ENCODE peak calls at places on chromosomes 2 and 18, in four cellular contexts. V is CD8-positive, alpha-beta memory T cell; I is sigmoid colon; G is transverse colon. M is an unnamed sample. For H3K4me1, the result is how much of the 10 kb centered on the place peaks cover.

GRCh38 chr2:122960727-122961641 is 1064.1 kb upstream of the CNTNAP5 start:
- DNase-seq in V (no peak), I (no peak), G (no peak), M (no peak)

GRCh38 chr2:71609029-71609428 is 155.7 kb downstream of the DYSF start:
- DNase-seq in V (no peak), I (peak), G (no peak), M (no peak)

GRCh38 chr2:49165662-49166061 is 11.3 kb upstream of the FSHR start:
- DNase-seq in V (no peak), I (no peak), G (no peak), M (no peak)

GRCh38 chr18:79354350-79354749 is 41.4 kb upstream of the NFATC1 start:
- DNase-seq in V (no peak), I (no peak), G (no peak), M (no peak)

GRCh38 chr18:26502834-26503233 is 45.5 kb downstream of the KCTD1 start:
- DNase-seq in V (no peak), I (no peak), G (no peak), M (no peak)

GRCh38 chr2:239293450-239294430 is 107.1 kb downstream of the HDAC4 start:
- DNase-seq in V (peak), I (peak), G (peak), M (no peak)

GRCh38 chr2:1950474-1950873 is 206.2 kb upstream of the PXDN start:
- DNase-seq in V (no peak), I (peak), G (no peak), M (no peak)

GRCh38 chr2:10548626-10549025 is 100.5 kb upstream of the ODC1 start:
- DNase-seq in V (no peak), I (no peak), G (no peak), M (no peak)

GRCh38 chr2:225781145-225781544 is 381.6 kb downstream of the NYAP2 start:
- DNase-seq in V (no peak), I (no peak), G (no peak), M (no peak)

GRCh38 chr18:52045946-52046345 is 294.1 kb upstream of the DCC start:
- DNase-seq in V (no peak), I (no peak), G (no peak), M (no peak)

DNA sequence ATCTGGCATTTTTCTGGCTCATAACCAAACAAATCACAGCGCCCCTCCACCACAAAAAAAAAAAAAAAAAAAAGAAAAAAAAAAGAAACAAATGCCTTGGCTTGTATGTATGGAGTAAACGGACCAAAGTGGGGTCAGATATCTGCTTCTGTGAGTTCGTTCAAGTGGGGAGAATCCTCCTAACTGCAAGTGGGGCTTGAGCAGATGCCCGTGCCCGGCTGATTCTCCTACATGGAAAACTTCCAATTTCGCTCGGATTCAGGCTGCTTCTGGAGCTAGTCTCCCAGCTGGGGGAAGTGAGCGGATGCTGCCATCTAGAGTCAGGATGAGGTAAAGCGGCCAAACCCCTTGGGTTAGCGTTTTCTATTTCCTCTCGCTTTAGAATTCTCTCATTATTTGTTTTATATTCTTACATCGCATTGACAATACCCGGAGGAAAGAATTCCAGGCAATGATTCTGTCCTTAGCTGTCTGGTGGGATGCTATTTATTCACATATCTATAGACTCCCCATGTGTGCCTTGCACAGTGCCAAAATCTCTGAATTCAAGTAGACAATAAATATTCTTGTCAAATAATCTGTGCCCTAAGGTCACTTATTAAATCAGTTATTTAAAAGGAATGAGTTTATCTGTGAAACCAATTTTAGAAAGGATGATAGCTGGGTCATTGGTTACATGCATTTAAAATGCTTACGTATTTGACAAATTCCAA is 95.4 kb downstream of the CD8B2 start:
- DNase-seq in V (peak), I (peak), G (peak), M (peak)
- H3K4me3 ChIP-seq in V (peak), I (peak), G (peak), M (no peak)

DNA sequence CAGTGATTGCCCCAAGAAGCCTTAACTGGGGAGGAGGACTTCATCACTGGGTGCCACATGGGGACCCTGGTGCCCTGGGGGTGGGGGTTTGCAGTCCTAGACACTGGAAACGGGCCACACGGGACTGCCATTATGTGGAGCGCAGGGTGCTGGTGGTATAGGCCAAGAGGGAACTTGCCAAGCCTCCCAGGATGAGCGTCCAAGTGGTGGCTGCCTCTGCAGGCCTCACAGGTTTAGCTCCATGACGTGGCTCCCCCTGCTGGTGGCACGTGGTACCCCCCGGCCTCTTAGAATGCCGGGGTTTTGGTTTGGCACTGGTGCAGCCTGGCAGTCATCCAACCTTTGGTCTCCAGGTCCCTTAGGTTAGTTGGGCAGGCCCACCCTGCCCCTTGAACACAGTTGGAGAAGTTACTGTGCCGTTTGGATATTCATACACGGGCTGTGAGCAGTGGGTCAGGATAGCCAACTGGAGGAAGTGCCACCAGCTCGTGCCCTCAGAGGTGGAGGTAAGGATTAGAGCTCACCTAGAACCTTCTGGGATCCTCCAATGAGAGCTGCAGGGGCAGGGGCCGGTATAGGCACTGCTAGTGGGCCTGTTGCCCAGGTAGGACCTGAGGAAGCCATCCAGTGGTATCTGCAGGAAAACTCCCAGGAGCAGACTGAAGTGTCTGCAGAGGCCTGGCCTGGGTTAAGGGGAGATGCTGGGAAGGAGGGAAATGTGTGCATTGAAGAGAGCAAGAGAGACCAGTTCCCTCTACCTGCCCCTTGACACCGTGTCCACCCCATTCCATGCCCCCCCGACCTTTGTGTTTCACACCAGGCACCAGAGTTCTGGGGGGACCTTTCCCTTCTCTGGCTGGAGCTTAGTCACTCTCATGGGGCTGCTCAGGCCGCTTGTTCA is 5.7 kb downstream of the PTMA start:
- DNase-seq in V (peak), I (peak), G (peak), M (peak)
- H3K4me1 ChIP-seq in V (under half), I (under half), G (under half), M (under half)

GRCh38 chr2:168454737-168455691 is 1.1 kb upstream of the CERS6 start:
- DNase-seq in V (no peak), I (no peak), G (no peak), M (no peak)
- H3K4me3 ChIP-seq in V (no peak), I (peak), G (peak), M (no peak)

GRCh38 chr2:230664844-230665243 is 47.8 kb upstream of the CAB39 start:
- DNase-seq in V (no peak), I (no peak), G (no peak), M (no peak)

GRCh38 chr2:230665263-230665691 is 47.4 kb upstream of the CAB39 start:
- DNase-seq in V (no peak), I (no peak), G (no peak), M (no peak)

GRCh38 chr2:230666446-230666845 is 46.2 kb upstream of the CAB39 start:
- DNase-seq in V (no peak), I (no peak), G (peak), M (no peak)

GRCh38 chr2:230661072-230661957 is 51.3 kb upstream of the CAB39 start:
- DNase-seq in V (peak), I (no peak), G (no peak), M (no peak)

DNA sequence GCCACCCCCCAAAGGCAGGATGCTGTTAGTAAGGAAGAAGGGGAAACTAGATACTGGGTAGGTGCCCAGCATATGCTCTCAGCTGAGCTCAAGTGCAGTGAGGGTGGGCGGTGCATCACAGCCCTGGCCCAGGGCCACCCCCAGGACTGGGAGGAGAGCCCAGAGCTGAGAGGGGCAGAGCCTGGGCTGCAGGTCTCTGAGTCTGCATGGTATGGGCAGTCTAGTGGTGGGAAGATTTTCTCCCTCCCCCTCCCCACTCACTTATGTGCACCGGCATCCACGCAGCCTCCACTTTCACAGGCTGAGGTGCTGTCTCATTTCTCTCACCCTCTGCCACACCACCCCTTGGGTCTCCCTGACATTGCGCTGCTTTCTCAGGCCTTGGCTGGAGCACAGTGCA is 48.5 kb upstream of the CAB39 start:
- DNase-seq in V (no peak), I (no peak), G (no peak), M (no peak)
- H3K4me1 ChIP-seq in V (half or more), I (under half), G (under half), M (under half)

DNA sequence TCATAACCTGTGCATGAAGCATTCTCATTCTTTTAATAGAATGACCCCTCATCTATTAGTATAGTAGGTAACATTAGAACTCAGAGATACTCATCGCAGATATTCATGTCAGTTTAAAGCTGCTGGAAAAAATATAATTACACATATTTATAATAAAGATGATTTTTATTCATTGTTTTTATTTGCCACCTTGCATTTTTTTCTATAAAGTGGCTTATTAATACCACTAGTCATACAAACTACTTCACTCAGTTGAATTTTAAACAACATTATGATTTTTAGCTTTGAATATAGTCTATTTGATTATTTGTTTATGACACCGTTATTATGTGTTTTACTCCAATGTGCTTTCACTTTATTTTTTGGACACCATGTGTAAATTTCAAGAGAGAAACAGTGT is 23.9 kb upstream of the GULP1 start:
- DNase-seq in V (no peak), I (no peak), G (no peak), M (no peak)
- H3K4me3 ChIP-seq in V (no peak), I (no peak), G (no peak), M (no peak)

DNA sequence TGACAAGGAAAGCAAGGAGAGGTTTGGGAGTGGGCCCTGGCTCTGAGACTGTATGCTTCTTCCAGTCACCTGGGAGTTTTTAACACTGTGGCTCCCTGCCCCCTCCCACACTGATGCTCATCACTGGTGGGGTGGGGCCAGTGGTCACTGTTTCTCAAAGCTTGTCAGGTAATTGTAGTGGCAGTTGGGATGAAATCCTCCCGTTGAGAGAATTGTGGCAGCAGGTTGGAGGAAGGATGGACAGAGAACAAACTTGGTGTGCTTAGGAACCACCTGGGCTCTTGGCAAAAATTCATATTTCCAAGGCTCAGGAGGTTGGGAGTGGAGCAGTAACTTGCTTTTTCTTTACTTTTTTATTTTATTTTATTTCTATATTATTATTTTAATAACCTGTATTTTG is 25.1 kb downstream of the DGKD start:
- DNase-seq in V (no peak), I (no peak), G (no peak), M (no peak)
- H3K4me1 ChIP-seq in V (under half), I (under half), G (under half), M (under half)

GRCh38 chr18:2325933-2326332 is 245.4 kb downstream of the METTL4 start:
- DNase-seq in V (no peak), I (no peak), G (no peak), M (no peak)

GRCh38 chr18:2326999-2327398 is 244.3 kb downstream of the METTL4 start:
- DNase-seq in V (no peak), I (no peak), G (no peak), M (no peak)

GRCh38 chr18:2330764-2331163 is 240.5 kb downstream of the METTL4 start:
- DNase-seq in V (no peak), I (no peak), G (no peak), M (no peak)

GRCh38 chr18:2324459-2324858 is 246.8 kb downstream of the METTL4 start:
- DNase-seq in V (no peak), I (no peak), G (no peak), M (no peak)

GRCh38 chr18:2325308-2325849 is 245.9 kb downstream of the METTL4 start:
- DNase-seq in V (no peak), I (no peak), G (no peak), M (no peak)
- H3K4me3 ChIP-seq in V (no peak), I (no peak), G (no peak), M (no peak)

DNA sequence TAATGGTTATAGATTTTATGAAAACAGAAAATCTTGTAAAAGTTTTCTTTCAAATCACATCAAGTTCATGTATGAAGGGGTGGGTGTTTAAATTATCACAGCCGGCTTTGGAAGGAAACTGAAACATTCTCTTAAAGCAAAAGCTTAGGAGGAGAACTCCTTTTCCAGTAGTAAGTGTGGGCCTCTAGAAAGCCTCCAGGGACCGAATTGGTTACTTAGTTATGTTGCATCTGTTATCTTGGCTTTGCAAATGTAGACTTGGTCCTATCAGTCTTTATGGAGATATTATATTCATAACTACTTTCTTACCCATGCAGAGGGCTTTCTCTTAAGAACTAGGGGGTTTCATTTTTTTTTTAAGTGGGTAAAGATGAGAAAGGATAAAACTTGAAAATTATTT is 7.4 kb downstream of the NAB1 start:
- DNase-seq in V (no peak), I (no peak), G (no peak), M (no peak)
- H3K4me1 ChIP-seq in V (under half), I (under half), G (under half), M (under half)

M was measured in iPS DF 6.9.